ENCODE peak calls at places on chromosomes 11 and 22, in seven cellular contexts. A is tibial nerve, X is upper lobe of left lung, K is A549, M is sigmoid colon, E is transverse colon, V is stomach. F is an unnamed sample.

GRCh38 chr11:130817608-130817944 is 98.7 kb downstream of the SNX19 start:
- DNase-seq in V (no peak), E (no peak), M (no peak), A (no peak), K (no peak), X (no peak), F (no peak)

GRCh38 chr11:3164540-3165151 is 464 bp downstream of the OSBPL5 start:
- DNase-seq in M (peak), E (peak), A (peak), V (no peak), K (no peak), X (no peak), F (peak)

GRCh38 chr22:28937206-28938025 is 54.0 kb downstream of the ZNRF3 start:
- DNase-seq in E (no peak), M (no peak), K (no peak), V (no peak), X (no peak), A (no peak), F (no peak)

GRCh38 chr11:96393753-96394348 is 4.0 kb downstream of the JRKL start:
- DNase-seq in E (no peak), M (no peak), A (no peak), X (no peak), K (peak), V (no peak), F (no peak)

GRCh38 chr22:46830841-46831240 is 68.4 kb downstream of the TBC1D22A start:
- DNase-seq in V (no peak), E (no peak), K (peak), X (no peak), A (no peak), M (no peak), F (no peak)

GRCh38 chr11:126917531-126918204 is 82.9 kb downstream of the KIRREL3 start:
- DNase-seq in E (no peak), M (no peak), A (no peak), V (no peak), K (peak), X (no peak), F (no peak)

GRCh38 chr11:107706531-107706930 is 5.3 kb downstream of the SLN start:
- DNase-seq in A (no peak), E (no peak), V (no peak), X (no peak), K (no peak), M (no peak), F (no peak)

GRCh38 chr11:65576867-65577755 is 1.3 kb downstream of the EHBP1L1 start:
- DNase-seq in E (peak), M (peak), X (peak), K (peak), A (no peak), V (peak), F (no peak)

GRCh38 chr11:2693851-2694261 is 5.9 kb downstream of the KCNQ1OT1 start:
- DNase-seq in E (no peak), K (peak), A (peak), V (no peak), X (no peak), M (peak), F (no peak)

GRCh38 chr11:27861706-27862430 is 161.6 kb upstream of the BDNF start:
- DNase-seq in M (no peak), E (no peak), V (no peak), A (no peak), X (no peak), K (peak), F (no peak)

GRCh38 chr22:23305922-23306374 is 125.6 kb downstream of the BCR start:
- DNase-seq in V (peak), M (peak), X (no peak), K (no peak), A (peak), E (peak), F (peak)

GRCh38 chr11:66967670-66968425 is 7.3 kb upstream of the C11orf86 start:
- DNase-seq in E (no peak), A (no peak), X (no peak), K (peak), V (no peak), M (no peak), F (no peak)

GRCh38 chr22:33362702-33363101 is 304.5 kb upstream of the SYN3 start:
- DNase-seq in X (no peak), A (no peak), M (no peak), K (no peak), V (no peak), E (no peak), F (no peak)

GRCh38 chr11:2581151-2581930 is 118.5 kb downstream of the KCNQ1OT1 start:
- DNase-seq in K (no peak), M (peak), E (peak), X (peak), A (peak), V (peak), F (peak)

GRCh38 chr11:60169264-60169915 is 13.5 kb downstream of the MS4A6A start:
- DNase-seq in X (no peak), V (peak), M (no peak), A (no peak), E (peak), K (peak), F (peak)

GRCh38 chr11:69009441-69010211 is 3.4 kb downstream of the MRGPRF start:
- DNase-seq in X (peak), M (peak), V (no peak), A (no peak), K (peak), E (no peak), F (peak)

GRCh38 chr11:83713701-83714100 is 427.5 kb upstream of the CCDC90B start:
- DNase-seq in V (peak), M (no peak), K (no peak), E (no peak), X (no peak), A (no peak), F (no peak)

GRCh38 chr22:42304021-42304790 is 33.8 kb upstream of the TCF20 start:
- DNase-seq in V (no peak), A (no peak), M (no peak), E (no peak), X (no peak), K (no peak), F (no peak)

GRCh38 chr22:40213478-40213877 is 35.8 kb downstream of the TNRC6B start:
- DNase-seq in K (no peak), A (no peak), V (no peak), E (no peak), X (no peak), M (no peak), F (no peak)

GRCh38 chr11:406796-407650 is 7.8 kb downstream of the SIGIRR start:
- DNase-seq in M (peak), K (peak), V (peak), E (peak), A (peak), X (peak), F (peak)

GRCh38 chr11:13462311-13462927 is 603 bp downstream of the BTBD10 start:
- DNase-seq in V (peak), M (peak), X (no peak), A (peak), E (peak), K (peak), F (no peak)

GRCh38 chr11:64970731-64971151 is 1.2 kb downstream of the MAJIN start:
- DNase-seq in M (no peak), V (no peak), E (peak), A (no peak), K (peak), X (no peak), F (no peak)

GRCh38 chr11:117832511-117832910 is 8.0 kb upstream of the FXYD2 start:
- DNase-seq in A (no peak), M (peak), E (peak), K (no peak), X (no peak), V (peak), F (no peak)

GRCh38 chr22:38872831-38873248 is 824 bp upstream of the CBX6 start:
- DNase-seq in A (no peak), X (peak), V (peak), E (peak), M (peak), K (peak), F (peak)

GRCh38 chr22:21942407-21942895 is 10.2 kb downstream of the PPM1F start:
- DNase-seq in M (peak), V (peak), A (peak), K (peak), X (no peak), E (peak), F (peak)

GRCh38 chr11:41989800-41990380 is 530.4 kb upstream of the LRRC4C start:
- DNase-seq in M (no peak), V (no peak), E (no peak), X (no peak), K (no peak), A (no peak), F (no peak)

GRCh38 chr11:45146072-45147016 is at the start of gene PRDM11:
- DNase-seq in K (peak), V (peak), M (peak), A (no peak), E (peak), X (no peak), F (peak)

GRCh38 chr11:35655856-35656255 is 6.7 kb upstream of the TRIM44 start:
- DNase-seq in E (no peak), M (no peak), X (no peak), K (no peak), A (no peak), V (no peak), F (no peak)

GRCh38 chr22:30188911-30189310 is 57.6 kb downstream of the LIF start:
- DNase-seq in K (no peak), M (no peak), A (no peak), V (no peak), X (no peak), E (no peak), F (no peak)

GRCh38 chr11:86811637-86812321 is 11.4 kb downstream of the PRSS23 start:
- DNase-seq in M (no peak), E (no peak), K (peak), V (peak), A (no peak), X (no peak), F (no peak)
- TF ChIP-seq EP300 in M (no peak), E (no peak), K (no peak), V (no peak), A (no peak), X (no peak), F (no peak)

GRCh38 chr11:12377824-12378593 is 638 bp downstream of the PARVA start:
- DNase-seq in E (peak), V (peak), M (peak), X (peak), A (peak), K (peak), F (peak)
- H3K27ac ChIP-seq in E (peak), V (peak), M (peak), X (peak), A (peak), K (peak), F (peak)

DNA sequence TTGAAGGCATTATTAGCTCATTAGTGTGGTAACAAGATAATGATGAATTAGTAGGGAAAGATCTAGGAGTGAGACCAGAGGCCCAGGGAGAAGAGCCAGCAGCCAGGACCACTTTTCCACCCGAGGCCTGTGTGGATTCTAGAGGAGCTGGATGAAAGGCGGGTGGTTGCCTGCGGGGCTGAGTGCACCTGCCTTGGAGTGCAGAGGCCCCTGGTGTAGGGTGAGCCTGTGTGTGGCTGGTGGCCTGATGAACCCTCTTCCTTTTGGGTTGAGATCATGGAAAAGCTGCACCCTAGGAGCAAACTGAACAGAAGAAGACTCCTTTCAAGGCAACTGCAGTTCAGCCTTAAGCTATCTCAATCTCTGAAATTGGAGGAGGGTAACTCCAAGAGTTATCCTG is 5.9 kb upstream of the TP53AIP1 start:
- DNase-seq in E (no peak), K (no peak), A (no peak), M (no peak), X (no peak), V (no peak), F (no peak)
- TF ChIP-seq CTCF in E (no peak), K (no peak), A (no peak), M (no peak), X (no peak), V (no peak), F (no peak)

DNA sequence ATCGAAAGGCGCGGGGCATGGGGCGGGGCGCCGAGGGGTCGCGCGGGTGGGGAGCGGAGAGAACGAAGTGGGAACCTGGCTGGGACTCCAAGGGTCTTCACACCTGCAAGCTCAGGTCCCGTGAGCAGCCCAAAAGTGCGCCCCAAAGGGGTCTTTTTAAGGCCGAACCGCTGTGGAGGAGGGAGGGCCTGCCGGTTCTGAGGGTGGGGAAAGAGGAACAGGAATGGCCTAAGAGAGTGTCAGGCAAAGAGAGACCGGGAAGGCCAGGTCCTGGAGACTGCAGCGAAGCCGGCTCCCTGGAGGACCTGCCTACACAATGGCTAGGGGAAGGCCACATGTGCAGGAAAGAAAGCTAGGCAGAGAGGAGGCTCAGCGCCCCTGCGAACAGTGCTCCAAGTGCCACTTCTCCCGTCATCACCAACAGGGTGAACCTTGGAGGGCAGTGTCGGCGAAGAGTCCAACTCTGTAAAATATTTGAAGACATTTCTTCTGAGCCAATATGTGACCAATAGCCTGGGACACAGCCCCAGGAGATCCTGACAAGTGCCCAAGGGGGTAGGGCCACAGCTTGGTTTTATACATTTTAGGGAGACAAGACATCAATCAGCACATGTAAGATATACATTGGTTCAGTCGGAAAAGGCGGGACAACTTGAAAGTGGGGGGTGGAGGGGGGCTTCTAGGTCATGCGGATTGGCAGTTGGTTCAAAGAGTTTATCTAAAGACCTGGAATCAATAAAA is 710 bp upstream of the DGCR2 start:
- DNase-seq in V (peak), A (no peak), M (no peak), X (no peak), K (no peak), E (peak), F (no peak)
- TF ChIP-seq EP300 in V (no peak), A (no peak), M (no peak), X (no peak), K (no peak), E (no peak), F (no peak)

DNA sequence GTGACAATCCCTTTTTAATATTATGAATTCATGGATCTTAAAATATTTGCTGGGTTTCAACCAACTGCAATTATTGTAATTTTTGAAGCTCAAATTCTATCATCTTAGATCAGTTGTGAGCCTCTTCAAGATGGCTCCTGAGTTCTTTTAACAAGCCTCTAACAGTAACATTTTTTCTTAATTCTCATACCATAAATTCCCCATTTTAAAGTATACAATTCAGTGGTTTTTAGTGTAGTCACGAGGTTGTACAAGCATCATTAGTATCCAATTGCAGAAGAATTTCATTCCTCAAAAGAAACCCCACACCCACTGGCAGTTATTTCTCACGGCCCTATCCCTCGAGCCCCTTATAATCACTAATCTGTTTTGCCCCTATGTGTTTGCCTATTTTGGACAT is 270.8 kb downstream of the SBF2 start:
- DNase-seq in E (no peak), M (no peak), K (no peak), X (no peak), V (no peak), A (no peak), F (no peak)
- H3K27ac ChIP-seq in E (no peak), M (no peak), K (no peak), X (no peak), V (no peak), A (no peak), F (no peak)

GRCh38 chr22:45159652-45160462 is 3.9 kb upstream of the NUP50 start:
- DNase-seq in V (peak), M (no peak), K (peak), E (peak), A (no peak), X (no peak), F (no peak)
- TF ChIP-seq CTCF in V (peak), M (peak), K (no peak), E (peak), A (no peak), X (peak), F (no peak)

GRCh38 chr11:6418958-6419611 is at the start of gene APBB1:
- DNase-seq in A (peak), V (peak), E (peak), M (peak), X (peak), K (peak), F (peak)

GRCh38 chr11:6414874-6415328 is 4.0 kb downstream of the APBB1 start:
- DNase-seq in K (no peak), E (no peak), A (no peak), M (no peak), V (no peak), X (no peak), F (no peak)

GRCh38 chr11:6418199-6418957 is 516 bp downstream of the APBB1 start:
- DNase-seq in E (peak), K (no peak), M (no peak), X (peak), A (no peak), V (no peak), F (no peak)

GRCh38 chr11:6420677-6421076 is 1.8 kb upstream of the APBB1 start:
- DNase-seq in A (no peak), K (no peak), V (no peak), X (no peak), M (no peak), E (no peak), F (no peak)
- TF ChIP-seq EP300 in A (no peak), K (no peak), V (no peak), X (no peak), M (no peak), E (no peak), F (no peak)

GRCh38 chr22:37547249-37547741 is 13.0 kb upstream of the CDC42EP1 start:
- DNase-seq in V (no peak), E (no peak), M (no peak), A (no peak), X (no peak), K (no peak), F (no peak)
- H3K27ac ChIP-seq in V (peak), E (peak), M (peak), A (peak), X (peak), K (peak), F (peak)

GRCh38 chr11:91495837-91496236 is 728.8 kb upstream of the FAT3 start:
- DNase-seq in A (no peak), M (no peak), K (no peak), V (no peak), X (no peak), E (no peak), F (no peak)
- TF ChIP-seq CTCF in A (no peak), M (no peak), K (no peak), V (no peak), X (no peak), E (no peak), F (no peak)

F was measured in ovary.